ENCODE peak calls at places on chromosomes 4 and X, in six cellular contexts. One of them, this sample, is unnamed.

GRCh38 chr4:64756016-64756415 is 346.8 kb upstream of the TECRL start:
- DNase-seq in A549: no peak
- DNase-seq in left ventricle myocardium inferior: no peak
- DNase-seq in tibial artery: no peak
- DNase-seq in mesenchymal stem cell: peak; percentile 67
- DNase-seq in right cardiac atrium: no peak
- DNase-seq in this sample: no peak

GRCh38 chrX:113947548-113947947 is 636.3 kb upstream of the HTR2C start:
- DNase-seq in tibial artery: no peak
- DNase-seq in A549: peak; percentile 1
- DNase-seq in mesenchymal stem cell: no peak
- DNase-seq in right cardiac atrium: no peak
- DNase-seq in left ventricle myocardium inferior: no peak
- DNase-seq in this sample: no peak

GRCh38 chr4:849478-850175 is 23.7 kb upstream of the CPLX1 start:
- DNase-seq in A549: no peak
- DNase-seq in mesenchymal stem cell: no peak
- DNase-seq in right cardiac atrium: peak; percentile 46
- DNase-seq in tibial artery: no peak
- DNase-seq in left ventricle myocardium inferior: no peak
- DNase-seq in this sample: no peak

GRCh38 chr4:76307670-76308014 is 1.1 kb downstream of the STBD1 start:
- DNase-seq in mesenchymal stem cell: no peak
- DNase-seq in tibial artery: no peak
- DNase-seq in left ventricle myocardium inferior: peak; percentile 51
- DNase-seq in right cardiac atrium: peak; percentile 77
- DNase-seq in A549: no peak
- DNase-seq in this sample: no peak

GRCh38 chr4:53653484-53654053 is 62.3 kb upstream of the LNX1 start:
- DNase-seq in mesenchymal stem cell: peak; percentile 29
- DNase-seq in A549: peak; percentile 5
- DNase-seq in right cardiac atrium: no peak
- DNase-seq in left ventricle myocardium inferior: no peak
- DNase-seq in tibial artery: no peak
- DNase-seq in this sample: no peak

GRCh38 chr4:98102660-98103059 is 40.6 kb downstream of the STPG2 start:
- DNase-seq in left ventricle myocardium inferior: no peak
- DNase-seq in right cardiac atrium: no peak
- DNase-seq in A549: no peak
- DNase-seq in mesenchymal stem cell: no peak
- DNase-seq in tibial artery: no peak
- DNase-seq in this sample: no peak

GRCh38 chrX:24245201-24245600 is 68.7 kb downstream of the SUPT20HL2 start:
- DNase-seq in A549: peak; percentile 61
- DNase-seq in tibial artery: no peak
- DNase-seq in right cardiac atrium: no peak
- DNase-seq in mesenchymal stem cell: peak; percentile 69
- DNase-seq in left ventricle myocardium inferior: no peak
- DNase-seq in this sample: peak; percentile 32

GRCh38 chr4:10461091-10461849 is 4.0 kb upstream of the ZNF518B start:
- DNase-seq in right cardiac atrium: peak; percentile 81
- DNase-seq in tibial artery: peak; percentile 64
- DNase-seq in left ventricle myocardium inferior: peak; percentile 54
- DNase-seq in A549: peak; percentile 34
- DNase-seq in mesenchymal stem cell: peak; percentile 62
- DNase-seq in this sample: peak; percentile 51

GRCh38 chr4:188175288-188175687 is 36.0 kb downstream of the TRIML1 start:
- DNase-seq in A549: no peak
- DNase-seq in tibial artery: no peak
- DNase-seq in left ventricle myocardium inferior: no peak
- DNase-seq in right cardiac atrium: no peak
- DNase-seq in mesenchymal stem cell: no peak
- DNase-seq in this sample: no peak

GRCh38 chrX:154348646-154349358 is 25.6 kb downstream of the FLNA start:
- DNase-seq in A549: peak; percentile 3
- DNase-seq in mesenchymal stem cell: no peak
- DNase-seq in right cardiac atrium: peak; percentile 69
- DNase-seq in left ventricle myocardium inferior: no peak
- DNase-seq in tibial artery: peak; percentile 68
- DNase-seq in this sample: no peak

GRCh38 chr4:83356899-83357661 is 22.4 kb upstream of the HPSE start:
- DNase-seq in A549: peak; percentile 45
- DNase-seq in left ventricle myocardium inferior: no peak
- DNase-seq in tibial artery: no peak
- DNase-seq in right cardiac atrium: no peak
- DNase-seq in mesenchymal stem cell: peak; percentile 81
- DNase-seq in this sample: no peak

GRCh38 chrX:151153086-151153485 is 23.3 kb upstream of the GPR50 start:
- DNase-seq in A549: peak; percentile 25
- DNase-seq in tibial artery: no peak
- DNase-seq in mesenchymal stem cell: peak; percentile 3
- DNase-seq in right cardiac atrium: no peak
- DNase-seq in left ventricle myocardium inferior: no peak
- DNase-seq in this sample: no peak

GRCh38 chr4:14701896-14702295 is 300.4 kb upstream of the CPEB2 start:
- DNase-seq in tibial artery: no peak
- DNase-seq in left ventricle myocardium inferior: no peak
- DNase-seq in right cardiac atrium: peak; percentile 41
- DNase-seq in mesenchymal stem cell: no peak
- DNase-seq in A549: no peak
- DNase-seq in this sample: no peak

DNA sequence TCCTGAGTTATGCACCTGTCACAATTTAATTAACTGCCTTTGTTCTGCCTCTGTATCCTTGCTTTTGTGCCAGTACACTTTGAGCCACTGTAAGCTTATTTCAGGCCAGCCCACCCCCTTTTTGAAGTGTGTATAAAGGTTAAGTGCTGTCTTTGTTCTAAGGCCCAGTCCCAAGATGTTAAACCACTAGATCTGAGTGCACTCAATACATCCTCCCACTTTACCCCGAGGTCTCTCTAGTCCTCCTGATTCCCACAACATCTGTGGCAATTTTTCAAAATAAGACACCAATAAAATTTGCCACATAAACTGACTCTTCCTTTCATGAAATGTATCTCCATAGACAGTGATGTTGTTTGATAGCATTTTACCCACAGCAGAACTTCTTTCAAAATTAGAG is 124.1 kb upstream of the SPIN4 start:
- DNase-seq in left ventricle myocardium inferior: no peak
- DNase-seq in mesenchymal stem cell: no peak
- DNase-seq in right cardiac atrium: no peak
- DNase-seq in tibial artery: no peak
- DNase-seq in A549: peak; percentile 37
- DNase-seq in this sample: no peak
- H3K9me3 ChIP-seq in left ventricle myocardium inferior: peaks cover 47% of the 10 kb centered on the region
- H3K9me3 ChIP-seq in mesenchymal stem cell: peaks cover 66% of the 10 kb centered on the region
- H3K9me3 ChIP-seq in right cardiac atrium: no peaks in the 10 kb centered on the region
- H3K9me3 ChIP-seq in tibial artery: peaks cover 26% of the 10 kb centered on the region
- H3K9me3 ChIP-seq in A549: peaks cover 36% of the 10 kb centered on the region
- H3K9me3 ChIP-seq in this sample: peaks cover 60% of the 10 kb centered on the region

GRCh38 chr4:153432971-153433752 is 33.0 kb upstream of the TMEM131L start:
- DNase-seq in tibial artery: peak; percentile 76
- DNase-seq in A549: peak; percentile 43
- DNase-seq in mesenchymal stem cell: peak; percentile 48
- DNase-seq in left ventricle myocardium inferior: peak; percentile 26
- DNase-seq in right cardiac atrium: peak; percentile 58
- DNase-seq in this sample: peak; percentile 20
- H3K4me3 ChIP-seq in tibial artery: no peak overlapping the region
- H3K4me3 ChIP-seq in A549: no peak overlapping the region
- H3K4me3 ChIP-seq in mesenchymal stem cell: no peak overlapping the region
- H3K4me3 ChIP-seq in left ventricle myocardium inferior: no peak overlapping the region
- H3K4me3 ChIP-seq in right cardiac atrium: no peak overlapping the region
- H3K4me3 ChIP-seq in this sample: no peak overlapping the region

DNA sequence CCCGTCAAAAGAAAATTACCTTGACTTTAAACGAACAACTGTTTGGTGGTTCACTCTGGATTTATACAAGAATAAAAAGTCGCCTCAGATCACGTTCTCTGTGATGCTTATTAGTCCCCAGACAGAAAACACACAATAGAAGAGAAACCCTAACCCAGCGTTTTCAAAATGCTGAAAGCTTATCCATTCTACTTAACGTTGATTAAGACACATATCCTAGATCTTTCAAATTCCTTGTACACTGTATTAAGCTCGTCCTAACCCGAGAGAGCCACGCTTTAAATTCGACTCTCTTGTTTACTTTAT is 786 bp upstream of the PITX2 start:
- DNase-seq in left ventricle myocardium inferior: no peak
- DNase-seq in A549: no peak
- DNase-seq in tibial artery: no peak
- DNase-seq in mesenchymal stem cell: no peak
- DNase-seq in right cardiac atrium: no peak
- DNase-seq in this sample: no peak
- H3K9me3 ChIP-seq in left ventricle myocardium inferior: no peaks in the 10 kb centered on the region
- H3K9me3 ChIP-seq in A549: no peaks in the 10 kb centered on the region
- H3K9me3 ChIP-seq in tibial artery: peaks cover 6% of the 10 kb centered on the region
- H3K9me3 ChIP-seq in mesenchymal stem cell: no peaks in the 10 kb centered on the region
- H3K9me3 ChIP-seq in right cardiac atrium: no peaks in the 10 kb centered on the region
- H3K9me3 ChIP-seq in this sample: no peaks in the 10 kb centered on the region

GRCh38 chr4:185836268-185837084 is 24.5 kb upstream of the SORBS2 start:
- DNase-seq in left ventricle myocardium inferior: no peak
- DNase-seq in A549: no peak
- DNase-seq in tibial artery: no peak
- DNase-seq in mesenchymal stem cell: no peak
- DNase-seq in right cardiac atrium: no peak
- DNase-seq in this sample: no peak
- H3K4me3 ChIP-seq in left ventricle myocardium inferior: no peak overlapping the region
- H3K4me3 ChIP-seq in A549: no peak overlapping the region
- H3K4me3 ChIP-seq in tibial artery: no peak overlapping the region
- H3K4me3 ChIP-seq in mesenchymal stem cell: no peak overlapping the region
- H3K4me3 ChIP-seq in right cardiac atrium: no peak overlapping the region
- H3K4me3 ChIP-seq in this sample: no peak overlapping the region

GRCh38 chr4:59540311-59540710 is 1659.8 kb upstream of the ADGRL3 start:
- DNase-seq in right cardiac atrium: no peak
- DNase-seq in A549: no peak
- DNase-seq in tibial artery: no peak
- DNase-seq in left ventricle myocardium inferior: no peak
- DNase-seq in mesenchymal stem cell: no peak
- DNase-seq in this sample: no peak
- H3K9me3 ChIP-seq in right cardiac atrium: no peaks in the 10 kb centered on the region
- H3K9me3 ChIP-seq in A549: no peaks in the 10 kb centered on the region
- H3K9me3 ChIP-seq in tibial artery: no peaks in the 10 kb centered on the region
- H3K9me3 ChIP-seq in left ventricle myocardium inferior: no peaks in the 10 kb centered on the region
- H3K9me3 ChIP-seq in mesenchymal stem cell: peaks cover 3% of the 10 kb centered on the region
- H3K9me3 ChIP-seq in this sample: no peaks in the 10 kb centered on the region

DNA sequence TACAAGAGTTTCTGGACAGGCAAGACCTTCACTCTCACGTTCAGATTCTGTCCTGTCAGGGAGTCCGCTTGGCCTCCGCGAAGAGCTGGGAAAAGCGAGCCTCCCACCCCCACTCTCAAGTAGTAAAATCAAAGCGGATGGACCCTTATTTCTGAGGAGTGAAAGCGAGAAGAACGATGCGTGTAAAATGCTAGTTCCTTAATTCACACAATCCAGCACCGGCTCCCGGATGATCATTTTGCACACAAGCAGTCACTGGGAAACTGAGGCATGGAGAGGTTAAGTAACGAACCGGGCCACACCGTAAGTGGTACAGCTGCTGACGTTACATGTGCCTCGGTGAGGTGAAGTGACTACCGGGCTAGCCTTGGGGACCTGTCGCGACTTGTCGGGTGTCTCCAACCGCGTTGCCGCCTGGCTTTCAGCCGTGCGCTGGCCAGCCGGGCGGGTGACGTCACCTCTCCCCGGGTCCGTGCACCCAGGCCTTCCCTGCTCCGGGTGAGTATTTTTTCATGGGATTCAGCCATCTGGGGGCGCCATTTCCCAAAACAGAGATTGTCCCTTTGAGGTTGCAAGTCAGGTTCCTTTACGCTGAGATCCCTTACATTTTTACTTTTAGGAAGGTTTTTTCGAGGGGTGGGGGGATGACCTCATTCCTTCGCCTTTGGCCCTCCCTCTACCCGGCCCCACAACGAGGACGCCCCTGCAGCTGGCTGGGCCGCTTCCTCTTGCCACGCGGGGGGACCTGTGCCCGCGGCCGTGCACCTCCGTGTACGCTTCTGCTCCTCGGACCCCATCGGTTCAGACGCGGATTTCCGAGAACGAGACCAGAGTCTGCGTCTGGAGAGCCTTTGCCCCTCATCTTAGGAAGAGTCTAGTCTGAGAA is 3.4 kb upstream of the SFRP2 start:
- DNase-seq in A549: peak; percentile 5
- DNase-seq in mesenchymal stem cell: peak; percentile 82
- DNase-seq in left ventricle myocardium inferior: no peak
- DNase-seq in tibial artery: peak; percentile 77
- DNase-seq in right cardiac atrium: peak; percentile 82
- DNase-seq in this sample: no peak
- H3K4me3 ChIP-seq in A549: no peak overlapping the region
- H3K4me3 ChIP-seq in mesenchymal stem cell: no peak overlapping the region
- H3K4me3 ChIP-seq in left ventricle myocardium inferior: peak overlapping the region; percentile 51
- H3K4me3 ChIP-seq in tibial artery: peak overlapping the region; percentile 27
- H3K4me3 ChIP-seq in right cardiac atrium: peak overlapping the region; percentile 8
- H3K4me3 ChIP-seq in this sample: peak overlapping the region; percentile 39

DNA sequence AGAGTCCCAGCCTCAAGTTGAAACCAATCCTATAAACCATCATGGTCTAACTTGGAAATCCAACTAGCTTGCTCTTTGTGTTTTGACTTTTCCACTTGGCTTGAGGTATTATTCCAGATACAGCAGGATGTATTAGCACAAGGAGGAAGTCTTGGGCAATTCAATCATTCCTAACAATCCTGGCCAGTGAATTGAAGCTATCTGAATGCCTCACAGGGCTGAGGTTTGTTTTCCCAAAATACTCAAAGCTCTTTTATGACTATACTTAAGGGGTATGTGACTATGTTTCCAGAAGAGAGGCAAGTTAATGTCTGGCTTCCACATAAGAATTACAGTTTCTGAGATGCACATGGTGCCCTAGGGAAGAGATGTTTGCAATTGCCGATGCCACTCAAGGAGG is 66.8 kb upstream of the SH3RF1 start:
- DNase-seq in left ventricle myocardium inferior: no peak
- DNase-seq in A549: no peak
- DNase-seq in right cardiac atrium: no peak
- DNase-seq in tibial artery: no peak
- DNase-seq in mesenchymal stem cell: peak; percentile 60
- DNase-seq in this sample: no peak
- H3K9me3 ChIP-seq in left ventricle myocardium inferior: no peaks in the 10 kb centered on the region
- H3K9me3 ChIP-seq in A549: no peaks in the 10 kb centered on the region
- H3K9me3 ChIP-seq in right cardiac atrium: no peaks in the 10 kb centered on the region
- H3K9me3 ChIP-seq in tibial artery: no peaks in the 10 kb centered on the region
- H3K9me3 ChIP-seq in mesenchymal stem cell: no peaks in the 10 kb centered on the region
- H3K9me3 ChIP-seq in this sample: peaks cover 6% of the 10 kb centered on the region

DNA sequence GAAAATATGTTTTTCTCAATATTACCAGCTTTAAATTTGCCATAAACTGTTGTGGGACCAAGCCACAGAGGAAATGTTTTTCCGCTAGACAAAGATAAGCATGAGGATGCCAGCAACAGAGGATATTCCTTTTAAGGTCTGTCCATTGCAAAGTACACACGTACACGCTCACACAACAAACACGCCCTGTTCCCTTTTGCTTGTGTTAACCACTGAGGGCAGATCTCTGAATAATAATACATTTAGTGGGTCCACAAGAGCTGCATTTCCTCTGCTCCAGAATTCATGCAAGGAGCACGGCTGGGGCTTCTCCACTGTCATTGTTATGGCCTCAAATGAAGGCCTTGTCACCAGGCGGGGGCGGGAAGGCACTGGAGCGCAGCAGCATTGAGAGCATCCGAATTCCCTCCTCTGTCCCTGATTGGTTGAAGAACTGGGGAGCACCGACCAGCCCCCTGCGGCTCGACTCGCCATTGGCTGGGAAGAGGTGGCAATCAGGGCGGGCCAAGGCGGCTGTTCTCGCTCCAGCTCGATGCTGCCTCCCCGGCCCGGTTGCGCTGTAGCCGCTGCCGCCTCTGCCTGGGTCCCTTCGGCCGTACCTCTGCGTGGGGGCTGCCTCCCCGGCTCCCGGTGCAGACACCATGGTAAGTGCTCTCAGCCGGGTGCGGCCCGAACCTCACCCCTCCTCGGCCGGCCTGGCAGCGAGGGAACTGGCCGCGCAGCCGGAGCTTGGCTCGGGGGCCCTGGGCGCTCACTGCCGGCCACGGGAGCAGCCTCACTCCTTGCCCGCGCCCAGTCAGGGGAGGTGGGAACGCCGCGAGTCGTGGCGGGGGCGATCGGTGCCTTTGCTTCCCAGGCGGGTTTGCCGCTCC is at the start of gene GUCY1B1:
- DNase-seq in A549: peak; percentile 86
- DNase-seq in left ventricle myocardium inferior: peak; percentile 97
- DNase-seq in right cardiac atrium: peak; percentile 98
- DNase-seq in mesenchymal stem cell: peak; percentile 93
- DNase-seq in tibial artery: peak; percentile 97
- DNase-seq in this sample: peak; percentile 67
- H3K4me3 ChIP-seq in A549: peak within 1 kb of the TSS; percentile 50
- H3K4me3 ChIP-seq in left ventricle myocardium inferior: peak within 1 kb of the TSS; percentile 91
- H3K4me3 ChIP-seq in right cardiac atrium: peak within 1 kb of the TSS; percentile 60
- H3K4me3 ChIP-seq in mesenchymal stem cell: peak within 1 kb of the TSS; percentile 87
- H3K4me3 ChIP-seq in tibial artery: peak within 1 kb of the TSS; percentile 60
- H3K4me3 ChIP-seq in this sample: peak within 1 kb of the TSS; percentile 57

This sample was measured in NT2/D1.